ENCODE peak calls at places on chromosomes 11 and 22, in five cellular contexts. J is K562, A is adrenal gland, T is uterus, V is stomach. M is an unnamed sample.

GRCh38 chr11:2794419-2794795 is 91.2 kb downstream of the CDKN1C start:
- DNase-seq in A (peak; percentile 11), V (peak; percentile 24), J (no peak), T (no peak), M (no peak)

GRCh38 chr11:86143429-86144030 is 74.6 kb upstream of the PICALM start:
- DNase-seq in T (no peak), V (no peak), J (peak; percentile 40), A (no peak), M (no peak)

GRCh38 chr11:45805305-45806071 is 539 bp downstream of the SLC35C1 start:
- DNase-seq in J (peak; percentile 38), A (peak; percentile 35), T (peak; percentile 40), V (peak; percentile 34), M (no peak)

GRCh38 chr22:28108851-28109250 is 189.8 kb upstream of the PITPNB start:
- DNase-seq in J (no peak), T (no peak), V (no peak), A (no peak), M (no peak)

GRCh38 chr22:40671369-40671768 is 7.9 kb upstream of the MCHR1 start:
- DNase-seq in J (no peak), T (no peak), V (no peak), A (no peak), M (no peak)

GRCh38 chr11:95790933-95791247 is 592 bp downstream of the CEP57 start:
- DNase-seq in J (peak; percentile 65), T (peak; percentile 69), A (peak; percentile 55), V (peak; percentile 71), M (peak; percentile 77)

GRCh38 chr11:46293616-46294015 is 16.2 kb downstream of the CREB3L1 start:
- DNase-seq in T (no peak), J (no peak), A (no peak), V (no peak), M (no peak)

GRCh38 chr11:111652184-111652583 is 49.9 kb downstream of the SIK2 start:
- DNase-seq in J (no peak), A (no peak), V (no peak), T (no peak), M (no peak)

GRCh38 chr22:23414727-23415489 is 165.2 kb downstream of the IGLL1 start:
- DNase-seq in T (no peak), V (peak; percentile 23), A (no peak), J (no peak), M (peak; percentile 35)

GRCh38 chr22:37996079-37996478 is 11.7 kb upstream of the SOX10 start:
- DNase-seq in J (no peak), V (no peak), T (no peak), A (no peak), M (no peak)

GRCh38 chr11:36186340-36186739 is 102.9 kb downstream of the COMMD9 start:
- DNase-seq in J (no peak), T (no peak), V (no peak), A (no peak), M (no peak)

GRCh38 chr11:37841016-37841415 is 1243.0 kb upstream of the RAG2 start:
- DNase-seq in A (no peak), V (no peak), J (no peak), T (no peak), M (no peak)

GRCh38 chr11:2138075-2138435 is 1.1 kb downstream of the IGF2 start:
- DNase-seq in T (no peak), J (peak; percentile 28), V (no peak), A (no peak), M (no peak)

GRCh38 chr11:45106006-45106405 is 40.4 kb upstream of the PRDM11 start:
- DNase-seq in A (peak; percentile 12), T (no peak), J (no peak), V (no peak), M (peak; percentile 44)

GRCh38 chr11:76705834-76706233 is 35.3 kb upstream of the LRRC32 start:
- DNase-seq in A (no peak), J (no peak), V (no peak), T (no peak), M (no peak)

GRCh38 chr11:61598886-61599868 is 18.3 kb upstream of the SYT7 start:
- DNase-seq in J (no peak), A (no peak), T (peak; percentile 79), V (no peak), M (no peak)

GRCh38 chr11:30586251-30587144 is at the start of gene MPPED2:
- DNase-seq in A (peak; percentile 56), J (peak; percentile 9), T (peak; percentile 17), V (no peak), M (no peak)

GRCh38 chr11:813037-813436 is 3.3 kb downstream of the RPLP2 start:
- DNase-seq in A (no peak), J (no peak), V (no peak), T (no peak), M (no peak)

GRCh38 chr22:32469799-32470212 is 4.8 kb upstream of the FBXO7 start:
- DNase-seq in A (peak; percentile 59), J (peak; percentile 49), T (no peak), V (no peak), M (no peak)

GRCh38 chr11:57896641-57897145 is 127.0 kb upstream of the OR9Q1 start:
- DNase-seq in V (no peak), A (no peak), J (no peak), T (no peak), M (no peak)

GRCh38 chr22:43142881-43143562 is at the start of gene MCAT:
- DNase-seq in J (peak; percentile 84), T (peak; percentile 81), V (peak; percentile 90), A (peak; percentile 86), M (peak; percentile 84)
- TF ChIP-seq POLR2A in J (peak; percentile 70), T (peak; percentile 51), V (no peak), A (peak; percentile 51), M (peak; percentile 38)

DNA sequence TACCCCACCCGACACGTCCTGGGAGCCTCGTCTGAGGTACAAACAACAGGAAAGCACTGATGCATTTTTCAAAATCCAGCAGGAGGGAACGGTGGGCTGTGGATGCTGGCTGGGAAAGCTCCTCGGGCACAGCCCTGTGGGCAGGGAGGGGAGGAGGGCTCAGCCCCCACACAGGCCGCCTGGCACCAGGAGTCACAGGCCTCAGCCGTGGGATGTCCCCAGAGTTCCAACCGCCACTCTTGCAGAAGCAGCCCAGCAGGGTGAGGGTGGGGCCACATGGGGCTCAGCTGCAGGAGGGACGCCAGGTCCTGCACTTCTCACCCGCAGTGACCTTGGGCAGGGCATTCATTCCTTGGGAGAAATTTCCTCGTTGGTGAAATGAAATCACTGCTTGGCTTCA is 274.6 kb downstream of the BRD1 start:
- DNase-seq in T (no peak), V (no peak), J (no peak), A (no peak), M (peak; percentile 15)
- H3K9me3 ChIP-seq in T (no peaks in the 10 kb centered on the region), V (peaks cover 17% of the 10 kb centered on the region), J (no peaks in the 10 kb centered on the region), A (no peaks in the 10 kb centered on the region), M (no peaks in the 10 kb centered on the region)

GRCh38 chr11:12185106-12185690 is 74.8 kb downstream of the MICAL2 start:
- DNase-seq in V (no peak), A (no peak), T (no peak), J (no peak), M (no peak)
- H3K27ac ChIP-seq in V (peak overlapping the region; percentile 45), A (no peak overlapping the region), T (peak overlapping the region; percentile 68), J (no peak overlapping the region), M (no peak overlapping the region)

DNA sequence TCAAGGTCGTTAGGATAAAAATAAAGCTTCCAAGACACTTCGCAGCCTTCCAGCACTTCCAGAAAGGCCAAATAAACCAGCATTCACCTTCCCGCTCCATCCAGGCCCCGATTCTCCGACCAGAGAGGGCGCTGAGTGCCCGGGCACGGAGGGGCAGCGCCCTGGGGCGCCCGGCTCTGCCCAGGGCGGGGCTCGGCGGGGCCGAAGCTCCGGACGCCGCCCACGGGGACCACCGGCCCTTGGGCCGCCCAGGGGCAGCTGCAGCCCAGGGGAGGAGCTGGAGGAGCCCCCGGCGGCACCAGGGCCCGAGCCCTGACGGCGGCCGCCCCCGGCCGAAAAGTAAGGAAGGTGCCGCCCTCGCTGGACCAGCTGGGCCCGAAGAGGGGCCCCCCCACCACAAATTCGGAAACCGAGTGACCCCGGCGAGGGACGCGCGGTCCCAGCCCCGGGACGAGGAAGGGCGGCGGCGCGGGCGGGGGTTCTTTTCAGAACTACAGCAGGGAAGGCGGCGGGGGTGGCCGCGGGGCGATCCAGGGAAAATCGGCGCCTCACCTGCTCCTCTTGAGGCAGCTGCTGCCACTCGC is 346 bp downstream of the ATL3 start:
- DNase-seq in A (peak; percentile 68), T (peak; percentile 61), J (no peak), V (peak; percentile 72), M (peak; percentile 78)
- TF ChIP-seq POLR2A in A (no peak), T (no peak), J (no peak), V (no peak), M (no peak)

DNA sequence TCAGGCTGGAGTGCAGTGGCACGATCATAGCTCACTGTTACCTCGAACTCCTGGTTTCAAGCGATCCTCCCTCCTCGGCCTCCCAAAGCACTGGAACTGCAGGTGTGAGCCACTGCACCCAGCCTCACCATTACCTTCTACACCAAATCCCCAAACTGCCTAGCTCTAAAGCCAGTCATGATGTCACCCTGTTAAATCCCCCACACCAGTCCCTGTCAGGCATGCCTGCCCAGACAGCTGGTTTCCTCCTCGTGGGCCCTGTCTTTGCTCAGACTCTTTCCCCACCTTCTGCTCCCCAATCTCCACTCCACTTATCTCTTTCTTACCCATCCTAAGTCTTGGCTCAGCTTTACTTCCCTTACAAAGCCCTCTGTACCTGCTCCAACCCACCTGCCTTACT is 12.5 kb upstream of the EXPH5 start:
- DNase-seq in A (no peak), J (no peak), V (no peak), T (no peak), M (no peak)
- H3K9me3 ChIP-seq in A (no peaks in the 10 kb centered on the region), J (no peaks in the 10 kb centered on the region), V (no peaks in the 10 kb centered on the region), T (no peaks in the 10 kb centered on the region), M (no peaks in the 10 kb centered on the region)

GRCh38 chr22:36116127-36116526 is 44.4 kb downstream of the APOL3 start:
- DNase-seq in A (no peak), V (no peak), T (no peak), J (no peak), M (no peak)

GRCh38 chr22:36113121-36113520 is 47.4 kb downstream of the APOL3 start:
- DNase-seq in V (no peak), J (no peak), A (no peak), T (no peak), M (no peak)

GRCh38 chr22:36111316-36111715 is 49.2 kb downstream of the APOL3 start:
- DNase-seq in V (no peak), J (no peak), A (no peak), T (no peak), M (no peak)

GRCh38 chr22:36117053-36117554 is 43.5 kb downstream of the APOL3 start:
- DNase-seq in J (no peak), T (no peak), V (no peak), A (no peak), M (no peak)
- H3K27ac ChIP-seq in J (no peak overlapping the region), T (no peak overlapping the region), V (no peak overlapping the region), A (no peak overlapping the region), M (no peak overlapping the region)

DNA sequence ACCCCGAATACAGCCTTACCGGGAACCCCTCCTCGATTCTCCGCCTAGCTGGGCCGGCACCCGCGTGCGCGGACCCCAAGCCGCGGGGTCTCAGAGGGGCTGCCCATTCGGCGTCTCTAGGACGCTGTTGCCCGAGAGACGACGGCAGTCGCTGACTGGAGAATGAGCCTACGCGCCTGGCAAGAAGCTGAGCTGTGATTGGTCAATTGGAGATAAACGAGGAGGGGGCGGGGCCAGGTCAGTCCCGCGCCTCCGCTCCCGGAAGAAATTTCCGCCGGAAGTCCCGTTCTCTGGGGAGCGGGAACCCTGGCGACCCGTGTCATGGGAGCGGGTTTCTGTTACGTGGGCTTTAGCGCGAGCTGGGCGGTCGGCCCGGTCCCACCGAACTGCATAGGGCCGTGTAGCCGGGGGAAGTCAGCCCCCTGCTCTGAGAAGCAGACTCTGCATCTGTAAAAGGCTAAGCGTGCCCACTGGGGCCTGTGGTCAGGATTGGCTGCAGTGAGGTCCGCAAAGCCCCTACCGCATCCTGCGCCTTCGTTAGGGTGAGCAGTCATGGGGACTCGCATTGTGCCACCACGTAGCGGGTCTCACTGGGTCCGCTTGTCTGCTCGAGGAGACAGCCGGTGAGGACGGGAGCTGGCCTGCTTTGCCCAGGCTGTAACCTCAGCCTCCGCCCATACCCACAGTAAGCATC is at the start of gene EFCAB6:
- DNase-seq in T (peak; percentile 93), A (peak; percentile 93), V (peak; percentile 96), J (peak; percentile 76), M (peak; percentile 97)
- TF ChIP-seq POLR2A in T (no peak), A (peak; percentile 53), V (no peak), J (no peak), M (peak; percentile 41)